ENCODE peak calls at places on chromosome 10, in ten cellular contexts. R is colonic mucosa, P is brain microvascular endothelial cell, K is aorta, Z is GM23338, T is PC-3, S is ovary, D is IMR-90, E is heart right ventricle, A is right cardiac atrium. B is an unnamed sample.

GRCh38 chr10:92575961-92576360 is 2.1 kb upstream of the IDE start:
- DNase-seq in R (no peak), P (no peak), K (no peak), Z (no peak), T (peak; percentile 49), S (no peak), D (peak; percentile 53), E (no peak), A (no peak), B (peak; percentile 70)

GRCh38 chr10:69797959-69798358 is 3.7 kb upstream of the COL13A1 start:
- DNase-seq in R (no peak), P (no peak), K (no peak), Z (no peak), T (peak; percentile 95), S (no peak), D (no peak), E (no peak), A (no peak), B (peak; percentile 20)

GRCh38 chr10:12186324-12186723 is 9.4 kb downstream of the NUDT5 start:
- DNase-seq in R (no peak), P (no peak), K (no peak), Z (no peak), T (peak; percentile 37), S (no peak), D (no peak), E (no peak), A (no peak), B (no peak)

GRCh38 chr10:130652544-130652943 is 516.4 kb downstream of the GLRX3 start:
- DNase-seq in R (no peak), P (no peak), K (no peak), Z (no peak), T (no peak), S (no peak), D (no peak), E (no peak), A (no peak), B (peak; percentile 42)

GRCh38 chr10:60170250-60170649 is 219.4 kb downstream of the ANK3 start:
- DNase-seq in R (no peak), P (peak; percentile 40), K (no peak), Z (no peak), T (peak; percentile 97), S (no peak), D (peak; percentile 72), E (no peak), A (no peak), B (peak; percentile 4)

GRCh38 chr10:103748020-103748419 is 107.4 kb downstream of the SH3PXD2A start:
- DNase-seq in R (peak; percentile 68), P (no peak), K (no peak), Z (no peak), T (peak; percentile 62), S (no peak), D (no peak), E (no peak), A (no peak), B (no peak)

GRCh38 chr10:122786269-122786668 is 59.4 kb downstream of the CUZD1 start:
- DNase-seq in R (no peak), P (peak; percentile 7), K (no peak), Z (peak; percentile 84), T (peak; percentile 32), S (no peak), D (peak; percentile 33), E (no peak), A (no peak), B (peak; percentile 76)

GRCh38 chr10:30985552-30985951 is 46.1 kb downstream of the ZNF438 start:
- DNase-seq in R (no peak), P (no peak), K (no peak), Z (no peak), T (peak; percentile 73), S (no peak), D (peak; percentile 62), E (no peak), A (no peak), B (peak; percentile 36)

GRCh38 chr10:124743188-124744046 is 761 bp downstream of the FAM53B start:
- DNase-seq in R (peak; percentile 48), P (peak; percentile 16), K (no peak), Z (peak; percentile 50), T (peak; percentile 21), S (peak; percentile 58), D (no peak), E (no peak), A (peak; percentile 80), B (peak; percentile 51)

GRCh38 chr10:60942134-60942533 is 1.9 kb downstream of the RHOBTB1 start:
- DNase-seq in R (no peak), P (no peak), K (no peak), Z (no peak), T (no peak), S (no peak), D (no peak), E (no peak), A (no peak), B (no peak)

GRCh38 chr10:59240581-59241183 is 64.2 kb downstream of the PHYHIPL start:
- DNase-seq in R (peak; percentile 23), P (peak; percentile 20), K (no peak), Z (peak; percentile 66), T (peak; percentile 79), S (no peak), D (peak; percentile 55), E (peak; percentile 21), A (no peak), B (peak; percentile 18)

GRCh38 chr10:34006471-34006870 is 672.0 kb upstream of the NRP1 start:
- DNase-seq in R (no peak), P (no peak), K (no peak), Z (no peak), T (no peak), S (no peak), D (no peak), E (no peak), A (no peak), B (no peak)

GRCh38 chr10:132870426-132870825 is 71.9 kb downstream of the CFAP46 start:
- DNase-seq in R (no peak), P (no peak), K (no peak), Z (no peak), T (no peak), S (no peak), D (no peak), E (no peak), A (no peak), B (no peak)

GRCh38 chr10:112295853-112296830 is 12.9 kb downstream of the TECTB start:
- DNase-seq in R (no peak), P (no peak), K (no peak), Z (no peak), T (no peak), S (no peak), D (peak; percentile 71), E (peak; percentile 69), A (peak; percentile 73), B (no peak)

DNA sequence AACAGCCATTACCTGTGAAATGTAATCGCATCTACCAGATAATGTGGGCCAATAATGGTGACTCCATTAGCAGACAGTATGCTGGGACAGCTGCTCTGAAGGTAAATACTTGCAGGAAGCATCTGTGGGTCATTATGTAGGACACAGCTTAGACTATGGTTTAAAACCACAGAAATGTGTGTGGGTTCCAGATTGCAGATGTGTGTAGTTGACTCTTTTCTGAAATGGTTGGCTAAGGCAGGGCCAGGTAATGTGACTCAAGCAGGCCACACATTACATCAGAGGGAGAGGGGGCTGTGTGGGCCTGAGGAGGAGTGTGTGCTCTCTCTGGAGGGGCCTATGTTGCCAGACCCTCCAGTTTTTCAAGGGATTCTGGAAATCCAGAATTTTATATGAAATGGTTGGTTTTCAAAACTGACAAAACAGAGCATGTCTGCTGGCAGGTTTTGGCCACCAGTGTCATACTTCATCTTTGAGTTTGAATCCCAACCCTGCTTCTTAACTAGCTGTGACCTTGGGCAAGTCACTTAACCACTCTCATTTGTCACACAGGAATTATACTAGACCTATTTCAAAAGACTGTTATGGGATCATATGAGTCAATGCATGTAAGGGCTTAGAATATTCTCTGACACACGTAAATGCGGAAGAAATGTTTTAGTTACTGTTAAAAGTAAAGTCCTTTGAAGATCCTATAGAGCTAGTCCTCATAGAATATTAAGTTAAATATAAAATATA is 64.5 kb downstream of the MCMBP start:
- DNase-seq in R (no peak), P (peak; percentile 68), K (no peak), Z (no peak), T (no peak), S (no peak), D (peak; percentile 93), E (no peak), A (no peak), B (no peak)
- H3K27ac ChIP-seq in R (no peak overlapping the region), P (no peak overlapping the region), K (no peak overlapping the region), Z (no peak overlapping the region), T (no peak overlapping the region), S (no peak overlapping the region), D (no peak overlapping the region), E (no peak overlapping the region), A (no peak overlapping the region), B (no peak overlapping the region)

GRCh38 chr10:126459878-126460481 is 71.7 kb upstream of the ADAM12 start:
- DNase-seq in R (no peak), P (peak; percentile 97), K (no peak), Z (no peak), T (peak; percentile 94), S (no peak), D (peak; percentile 92), E (no peak), A (no peak), B (peak; percentile 66)
- H3K27ac ChIP-seq in R (no peak overlapping the region), P (peak overlapping the region; percentile 72), K (no peak overlapping the region), Z (no peak overlapping the region), T (peak overlapping the region; percentile 92), S (no peak overlapping the region), D (no peak overlapping the region), E (no peak overlapping the region), A (no peak overlapping the region), B (no peak overlapping the region)

GRCh38 chr10:102420810-102421644 is at the start of gene FBXL15:
- DNase-seq in R (peak; percentile 97), P (peak; percentile 95), K (peak; percentile 98), Z (peak; percentile 98), T (peak; percentile 94), S (peak; percentile 98), D (peak; percentile 95), E (peak; percentile 97), A (peak; percentile 98), B (peak; percentile 98)
- H3K27ac ChIP-seq in R (peak within 1 kb of the TSS; percentile 88), P (peak within 1 kb of the TSS; percentile 44), K (no peak within 1 kb of the TSS), Z (peak within 1 kb of the TSS; percentile 95), T (peak within 1 kb of the TSS; percentile 53), S (peak within 1 kb of the TSS; percentile 73), D (peak within 1 kb of the TSS; percentile 77), E (peak within 1 kb of the TSS; percentile 94), A (peak within 1 kb of the TSS; percentile 92), B (peak within 1 kb of the TSS; percentile 96)

GRCh38 chr10:15168296-15168780 is at the start of gene NMT2:
- DNase-seq in R (peak; percentile 87), P (no peak), K (peak; percentile 92), Z (peak; percentile 85), T (peak; percentile 65), S (peak; percentile 91), D (no peak), E (peak; percentile 84), A (peak; percentile 95), B (no peak)

GRCh38 chr10:15167411-15168295 is 840 bp downstream of the NMT2 start:
- DNase-seq in R (peak; percentile 57), P (peak; percentile 25), K (peak; percentile 67), Z (peak; percentile 86), T (peak; percentile 34), S (peak; percentile 71), D (peak; percentile 49), E (peak; percentile 47), A (peak; percentile 82), B (peak; percentile 48)

GRCh38 chr10:15163261-15163864 is 5.1 kb downstream of the NMT2 start:
- DNase-seq in R (no peak), P (peak; percentile 18), K (no peak), Z (no peak), T (no peak), S (no peak), D (peak; percentile 16), E (no peak), A (no peak), B (no peak)

GRCh38 chr10:15168781-15169554 is 475 bp upstream of the NMT2 start:
- DNase-seq in R (peak; percentile 98), P (peak; percentile 93), K (peak; percentile 97), Z (peak; percentile 93), T (peak; percentile 73), S (peak; percentile 99), D (peak; percentile 94), E (peak; percentile 97), A (peak; percentile 97), B (peak; percentile 98)

GRCh38 chr10:15166325-15166724 is 2.2 kb downstream of the NMT2 start:
- DNase-seq in R (no peak), P (no peak), K (no peak), Z (no peak), T (no peak), S (no peak), D (peak; percentile 31), E (no peak), A (no peak), B (no peak)
- H3K27ac ChIP-seq in R (no peak overlapping the region), P (no peak overlapping the region), K (no peak overlapping the region), Z (no peak overlapping the region), T (no peak overlapping the region), S (no peak overlapping the region), D (no peak overlapping the region), E (no peak overlapping the region), A (no peak overlapping the region), B (no peak overlapping the region)